ENCODE peak calls at places on chromosomes 1 and 21, in five cellular contexts. G is HCEC 1CT; C is stimulated activated CD4-positive, alpha-beta T cell treated with anti-CD3 and anti-CD28 coated beads, Interleukin-1b, Interleukin-23, amount 100 ng/mL, for 48 hours; Y is GM10248; E is endodermal cell. I is an unnamed sample.

GRCh38 chr1:55065649-55066048 is 26.3 kb downstream of the PCSK9 start:
- DNase-seq in G (no peak), C (no peak), Y (no peak), E (no peak), I (no peak)

GRCh38 chr21:29374481-29374880 is 75.8 kb downstream of the BACH1 start:
- DNase-seq in G (no peak), C (no peak), Y (no peak), E (no peak), I (no peak)

GRCh38 chr1:241775021-241775420 is 73.0 kb upstream of the EXO1 start:
- DNase-seq in G (no peak), C (no peak), Y (no peak), E (no peak), I (no peak)

GRCh38 chr1:153465728-153466625 is 5.5 kb upstream of the S100A7 start:
- DNase-seq in G (peak; percentile 7), C (peak; percentile 65), Y (peak; percentile 74), E (peak; percentile 94), I (peak; percentile 6)

GRCh38 chr1:179881642-179882252 is 338 bp upstream of the TOR1AIP1 start:
- DNase-seq in G (peak; percentile 89), C (no peak), Y (no peak), E (no peak), I (peak; percentile 92)

GRCh38 chr1:3065797-3066196 is 3.2 kb upstream of the PRDM16 start:
- DNase-seq in G (no peak), C (no peak), Y (no peak), E (no peak), I (no peak)

GRCh38 chr21:34670220-34670961 is 1.6 kb downstream of the CLIC6 start:
- DNase-seq in G (no peak), C (no peak), Y (peak; percentile 59), E (peak; percentile 83), I (no peak)

GRCh38 chr1:10755977-10756521 is 40.4 kb downstream of the CASZ1 start:
- DNase-seq in G (no peak), C (peak; percentile 56), Y (peak; percentile 49), E (no peak), I (no peak)

GRCh38 chr1:212157252-212157651 is 121.7 kb downstream of the DTL start:
- DNase-seq in G (no peak), C (no peak), Y (no peak), E (no peak), I (no peak)

GRCh38 chr1:215606564-215607168 is 39.6 kb downstream of the KCTD3 start:
- DNase-seq in G (peak; percentile 52), C (no peak), Y (no peak), E (no peak), I (no peak)

GRCh38 chr1:51433269-51433971 is 85.6 kb downstream of the EPS15 start:
- DNase-seq in G (peak; percentile 41), C (no peak), Y (no peak), E (no peak), I (no peak)

GRCh38 chr1:202155478-202156021 is 4.9 kb downstream of the PTPN7 start:
- DNase-seq in G (no peak), C (no peak), Y (no peak), E (no peak), I (no peak)

GRCh38 chr1:98698625-98699024 is 37.1 kb downstream of the SNX7 start:
- DNase-seq in G (no peak), C (no peak), Y (no peak), E (no peak), I (no peak)

GRCh38 chr1:233485385-233485784 is 128.5 kb upstream of the KCNK1 start:
- DNase-seq in G (no peak), C (no peak), Y (no peak), E (no peak), I (no peak)

GRCh38 chr1:176119549-176119948 is 87.5 kb downstream of the COP1 start:
- DNase-seq in G (peak; percentile 39), C (no peak), Y (peak; percentile 11), E (no peak), I (no peak)

GRCh38 chr1:197363855-197364254 is 95.8 kb downstream of the CRB1 start:
- DNase-seq in G (no peak), C (no peak), Y (no peak), E (no peak), I (no peak)

GRCh38 chr1:200379940-200380588 is 29.8 kb downstream of the ZNF281 start:
- DNase-seq in G (no peak), C (no peak), Y (no peak), E (no peak), I (no peak)

GRCh38 chr1:219283541-219283940 is 109.9 kb downstream of the LYPLAL1 start:
- DNase-seq in G (no peak), C (no peak), Y (no peak), E (no peak), I (no peak)

GRCh38 chr1:161740871-161741270 is 8.7 kb upstream of the DUSP12 start:
- DNase-seq in G (no peak), C (no peak), Y (no peak), E (no peak), I (no peak)

GRCh38 chr1:45979074-45979777 is 153.2 kb downstream of the PIK3R3 start:
- DNase-seq in G (peak; percentile 64), C (no peak), Y (no peak), E (no peak), I (no peak)

GRCh38 chr1:229063154-229063553 is 207.8 kb upstream of the RAB4A start:
- DNase-seq in G (no peak), C (no peak), Y (no peak), E (no peak), I (no peak)

GRCh38 chr1:65407875-65408274 is 12.6 kb upstream of the LEPR start:
- DNase-seq in G (no peak), C (no peak), Y (no peak), E (no peak), I (no peak)

GRCh38 chr21:45615145-45615711 is 28.3 kb upstream of the PCBP3 start:
- DNase-seq in G (no peak), C (peak; percentile 81), Y (peak; percentile 55), E (peak; percentile 35), I (no peak)

GRCh38 chr1:181050922-181051321 is 17.1 kb downstream of the MR1 start:
- DNase-seq in G (no peak), C (no peak), Y (no peak), E (no peak), I (no peak)

GRCh38 chr1:1204425-1204920 is 1.9 kb downstream of the TNFRSF18 start:
- DNase-seq in G (no peak), C (no peak), Y (no peak), E (no peak), I (no peak)

GRCh38 chr21:44926364-44927101 is 5.8 kb upstream of the ITGB2 start:
- DNase-seq in G (no peak), C (peak; percentile 48), Y (no peak), E (peak; percentile 54), I (no peak)

GRCh38 chr1:36253463-36253862 is 29.2 kb downstream of the THRAP3 start:
- DNase-seq in G (peak; percentile 28), C (no peak), Y (no peak), E (no peak), I (no peak)

GRCh38 chr1:183757061-183757460 is 47.9 kb upstream of the RGL1 start:
- DNase-seq in G (peak; percentile 87), C (no peak), Y (no peak), E (no peak), I (no peak)

GRCh38 chr1:111729271-111729921 is 9.8 kb downstream of the INKA2 start:
- DNase-seq in G (no peak), C (no peak), Y (no peak), E (no peak), I (peak; percentile 9)

GRCh38 chr1:233442392-233442791 is 114.9 kb downstream of the MAP3K21 start:
- DNase-seq in G (no peak), C (no peak), Y (no peak), E (no peak), I (no peak)

GRCh38 chr1:247387500-247387899 is 28.5 kb upstream of the NLRP3 start:
- DNase-seq in G (no peak), C (no peak), Y (no peak), E (no peak), I (no peak)

GRCh38 chr1:211196880-211197279 is 62.3 kb upstream of the RCOR3 start:
- DNase-seq in G (no peak), C (no peak), Y (no peak), E (no peak), I (no peak)

GRCh38 chr1:117060441-117061317 is 553 bp downstream of the TTF2 start:
- DNase-seq in G (peak; percentile 10), C (peak; percentile 25), Y (peak; percentile 42), E (no peak), I (no peak)

GRCh38 chr1:178266619-178267066 is 172.7 kb downstream of the RASAL2 start:
- DNase-seq in G (no peak), C (no peak), Y (no peak), E (peak; percentile 94), I (no peak)

GRCh38 chr1:15101801-15102200 is 51.7 kb upstream of the TMEM51 start:
- DNase-seq in G (no peak), C (no peak), Y (no peak), E (no peak), I (no peak)

GRCh38 chr1:201603613-201604232 is 64.8 kb downstream of the NAV1 start:
- DNase-seq in G (peak; percentile 12), C (no peak), Y (no peak), E (no peak), I (no peak)

I was measured in midbrain.